ENCODE peak calls at places on chromosomes 11 and 22, in seven cellular contexts. F, E, H, S, M, Z and G are unnamed samples.

GRCh38 chr11:46382644-46383403 is 1.4 kb downstream of the MDK start:
- DNase-seq in F (peak), E (peak), H (no peak), S (no peak), M (no peak), Z (no peak), G (peak)

GRCh38 chr11:125166347-125166841 is 1.8 kb downstream of the PKNOX2 start:
- DNase-seq in F (peak), E (peak), H (no peak), S (no peak), M (no peak), Z (no peak), G (no peak)

GRCh38 chr11:118996926-118997626 is 862 bp upstream of the CENATAC start:
- DNase-seq in F (no peak), E (no peak), H (no peak), S (no peak), M (no peak), Z (no peak), G (no peak)

GRCh38 chr22:38940985-38941384 is 16.4 kb upstream of the APOBEC3A start:
- DNase-seq in F (no peak), E (no peak), H (no peak), S (no peak), M (no peak), Z (no peak), G (no peak)

GRCh38 chr11:118927554-118928107 is 1.9 kb upstream of the BCL9L start:
- DNase-seq in F (no peak), E (no peak), H (no peak), S (no peak), M (no peak), Z (no peak), G (no peak)

GRCh38 chr11:35664977-35665441 is 2.4 kb downstream of the TRIM44 start:
- DNase-seq in F (peak), E (no peak), H (no peak), S (no peak), M (no peak), Z (no peak), G (no peak)

GRCh38 chr22:22341736-22342135 is 97.2 kb downstream of the VPREB1 start:
- DNase-seq in F (no peak), E (no peak), H (no peak), S (no peak), M (no peak), Z (no peak), G (no peak)

GRCh38 chr11:2092956-2093412 is 46.2 kb downstream of the IGF2 start:
- DNase-seq in F (peak), E (no peak), H (no peak), S (peak), M (peak), Z (no peak), G (no peak)

DNA sequence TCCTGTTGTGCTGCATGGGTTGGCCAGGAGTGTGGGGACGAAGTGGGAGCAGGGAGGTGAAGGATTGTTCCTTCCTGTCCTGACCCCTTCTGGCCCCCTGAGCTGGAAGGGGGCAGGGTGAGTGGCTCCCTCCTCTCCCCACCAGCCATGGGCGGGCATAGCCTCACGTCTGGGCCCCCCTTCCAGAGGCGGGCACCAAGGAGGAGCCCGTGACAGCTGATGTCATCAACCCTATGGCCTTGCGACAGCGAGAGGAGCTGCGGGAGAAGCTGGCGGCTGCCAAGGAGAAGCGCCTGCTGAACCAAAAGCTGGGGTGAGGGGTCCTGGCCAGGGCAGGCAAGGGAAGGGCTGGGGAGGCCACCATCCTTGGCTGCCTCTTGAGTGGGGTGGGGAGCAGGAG is 3.4 kb downstream of the SART1 start:
- DNase-seq in F (no peak), E (no peak), H (no peak), S (no peak), M (no peak), Z (no peak), G (no peak)
- TF ChIP-seq CTCF in F (no peak), E (no peak), H (no peak), S (no peak), M (no peak), Z (no peak), G (no peak)

DNA sequence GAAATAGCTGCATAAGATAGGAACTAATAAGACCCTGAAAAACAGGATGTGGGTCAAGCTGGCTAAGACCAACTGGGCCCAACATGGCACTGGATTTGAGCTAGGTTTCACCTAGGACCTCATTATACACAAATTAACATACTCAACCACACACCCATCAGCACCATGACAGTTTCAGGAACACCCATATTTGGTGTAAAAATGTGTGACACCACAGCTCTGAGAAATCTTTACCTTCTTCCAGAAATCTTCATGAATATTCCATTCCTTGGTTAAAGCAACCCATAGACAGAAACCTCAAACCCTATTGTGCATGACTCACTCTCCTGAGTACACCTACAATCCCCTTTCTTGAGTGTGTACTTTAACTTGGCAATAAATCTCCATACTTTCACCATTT is 378.8 kb downstream of the DYNC2H1 start:
- DNase-seq in F (no peak), E (no peak), H (no peak), S (no peak), M (no peak), Z (no peak), G (no peak)
- TF ChIP-seq CTCF in F (no peak), E (no peak), H (no peak), S (no peak), M (no peak), Z (no peak), G (no peak)

GRCh38 chr11:123020968-123021367 is 39.3 kb upstream of the BSX start:
- DNase-seq in F (peak), E (peak), H (no peak), S (no peak), M (no peak), Z (peak), G (peak)
- TF ChIP-seq CTCF in F (peak), E (peak), H (peak), S (peak), M (peak), Z (peak), G (peak)

GRCh38 chr11:76237914-76238313 is 31.6 kb upstream of the WNT11 start:
- DNase-seq in F (no peak), E (no peak), H (no peak), S (no peak), M (no peak), Z (peak), G (no peak)
- TF ChIP-seq CTCF in F (no peak), E (no peak), H (no peak), S (peak), M (peak), Z (peak), G (no peak)

GRCh38 chr11:120945042-120945441 is 78.9 kb upstream of the TBCEL start:
- DNase-seq in F (no peak), E (no peak), H (no peak), S (no peak), M (no peak), Z (no peak), G (no peak)
- TF ChIP-seq CTCF in F (peak), E (no peak), H (no peak), S (peak), M (peak), Z (peak), G (no peak)

GRCh38 chr11:71251761-71252433 is 480 bp downstream of the SHANK2 start:
- DNase-seq in F (no peak), E (peak), H (no peak), S (no peak), M (no peak), Z (no peak), G (peak)
- TF ChIP-seq CTCF in F (no peak), E (peak), H (no peak), S (peak), M (no peak), Z (peak), G (peak)

DNA sequence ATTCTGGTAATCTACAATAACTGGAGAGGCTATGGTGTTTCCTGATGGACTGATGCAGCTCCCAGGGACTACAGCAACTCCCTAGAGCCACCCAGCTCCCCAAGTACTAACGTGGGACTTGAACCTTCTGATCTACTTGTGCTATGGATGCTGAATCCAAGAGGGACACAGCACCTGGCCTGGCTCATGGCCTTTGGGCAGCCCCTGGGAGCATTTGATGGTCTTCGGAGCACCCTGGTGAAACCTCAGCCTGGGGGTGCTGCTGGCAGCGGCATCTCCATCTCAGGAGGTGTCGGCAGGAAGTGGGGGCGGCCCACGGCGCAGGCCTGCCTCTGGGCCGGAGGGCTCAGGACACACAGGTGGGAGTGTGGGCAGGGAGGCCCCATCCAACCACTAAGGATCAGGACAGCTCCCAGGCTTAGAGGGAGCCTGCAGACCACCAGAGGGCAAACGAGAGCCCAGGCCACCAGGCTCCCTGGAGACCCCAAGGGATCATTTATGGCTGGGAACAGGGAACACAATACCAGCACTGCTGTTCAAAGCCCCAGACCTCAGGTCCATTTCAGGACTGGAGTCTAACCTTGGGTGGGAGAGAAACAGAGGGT is 8.7 kb downstream of the EHD1 start:
- DNase-seq in F (no peak), E (peak), H (no peak), S (no peak), M (no peak), Z (no peak), G (peak)
- TF ChIP-seq CTCF in F (peak), E (peak), H (peak), S (peak), M (peak), Z (no peak), G (peak)

GRCh38 chr22:32777997-32778396 is 23.5 kb upstream of the TIMP3 start:
- DNase-seq in F (no peak), E (no peak), H (no peak), S (no peak), M (no peak), Z (no peak), G (no peak)

GRCh38 chr22:32776397-32776796 is 25.1 kb upstream of the TIMP3 start:
- DNase-seq in F (no peak), E (no peak), H (no peak), S (no peak), M (no peak), Z (no peak), G (no peak)

GRCh38 chr22:32780726-32781310 is 20.7 kb upstream of the TIMP3 start:
- DNase-seq in F (no peak), E (no peak), H (no peak), S (no peak), M (no peak), Z (no peak), G (no peak)

GRCh38 chr22:32775957-32776356 is 25.5 kb upstream of the TIMP3 start:
- DNase-seq in F (no peak), E (no peak), H (no peak), S (no peak), M (no peak), Z (no peak), G (no peak)

DNA sequence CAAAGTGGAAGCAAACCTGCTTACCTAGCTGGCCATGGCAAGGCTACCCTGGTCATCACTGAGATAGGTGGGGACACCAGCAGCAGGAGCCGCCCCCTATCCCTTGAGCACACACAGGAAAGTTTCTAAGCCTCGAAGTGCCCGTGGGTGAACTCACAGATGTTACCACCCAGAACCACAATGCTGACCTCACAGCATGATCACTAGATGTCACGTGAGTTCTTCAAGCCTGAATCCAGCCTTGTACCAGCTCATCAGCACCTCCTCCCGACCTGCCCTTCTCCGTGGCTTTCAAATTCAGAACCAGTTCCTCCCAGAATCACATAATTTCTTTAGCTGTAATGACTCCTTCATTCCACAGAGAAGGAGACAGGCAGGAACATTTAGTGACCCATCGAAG is 24.7 kb upstream of the TIMP3 start:
- DNase-seq in F (no peak), E (no peak), H (no peak), S (no peak), M (no peak), Z (no peak), G (no peak)
- TF ChIP-seq CTCF in F (no peak), E (no peak), H (no peak), S (no peak), M (no peak), Z (no peak), G (no peak)